ENCODE peak calls at places on chromosomes 1 and 21, in five cellular contexts. One of them, this sample, is unnamed.

GRCh38 chr21:31222142-31222541 is 121.9 kb downstream of the TIAM1 start:
- DNase-seq in sigmoid colon: no peak
- DNase-seq in Caco-2: no peak
- DNase-seq in fibroblast of lung: peak; percentile 75
- DNase-seq in OCI-LY7: no peak
- DNase-seq in this sample: no peak

GRCh38 chr1:233518344-233518743 is 95.6 kb upstream of the KCNK1 start:
- DNase-seq in OCI-LY7: peak; percentile 17
- DNase-seq in Caco-2: no peak
- DNase-seq in fibroblast of lung: no peak
- DNase-seq in sigmoid colon: no peak
- DNase-seq in this sample: no peak

GRCh38 chr21:22925032-22925431 is 1926.8 kb downstream of the NCAM2 start:
- DNase-seq in Caco-2: no peak
- DNase-seq in sigmoid colon: no peak
- DNase-seq in OCI-LY7: no peak
- DNase-seq in fibroblast of lung: no peak
- DNase-seq in this sample: no peak

GRCh38 chr1:212773011-212773410 is 18.6 kb downstream of the NSL1 start:
- DNase-seq in sigmoid colon: no peak
- DNase-seq in OCI-LY7: no peak
- DNase-seq in fibroblast of lung: no peak
- DNase-seq in Caco-2: no peak
- DNase-seq in this sample: no peak

GRCh38 chr1:32925360-32926142 is 24.4 kb upstream of the TMEM54 start:
- DNase-seq in sigmoid colon: no peak
- DNase-seq in OCI-LY7: no peak
- DNase-seq in Caco-2: no peak
- DNase-seq in fibroblast of lung: peak; percentile 23
- DNase-seq in this sample: no peak

GRCh38 chr21:37800496-37801061 is 115.7 kb downstream of the KCNJ6 start:
- DNase-seq in sigmoid colon: no peak
- DNase-seq in Caco-2: no peak
- DNase-seq in fibroblast of lung: peak; percentile 33
- DNase-seq in OCI-LY7: no peak
- DNase-seq in this sample: no peak

GRCh38 chr1:229266269-229266668 is 4.6 kb upstream of the RAB4A start:
- DNase-seq in Caco-2: no peak
- DNase-seq in OCI-LY7: no peak
- DNase-seq in sigmoid colon: no peak
- DNase-seq in fibroblast of lung: no peak
- DNase-seq in this sample: no peak

GRCh38 chr1:166164995-166165660 is 1.7 kb downstream of the FAM78B start:
- DNase-seq in OCI-LY7: peak; percentile 3
- DNase-seq in sigmoid colon: peak; percentile 68
- DNase-seq in Caco-2: no peak
- DNase-seq in fibroblast of lung: peak; percentile 44
- DNase-seq in this sample: peak; percentile 65

GRCh38 chr1:204909109-204909508 is 38.4 kb downstream of the NFASC start:
- DNase-seq in OCI-LY7: no peak
- DNase-seq in Caco-2: no peak
- DNase-seq in fibroblast of lung: no peak
- DNase-seq in sigmoid colon: no peak
- DNase-seq in this sample: no peak

GRCh38 chr1:244952940-244953339 is 88.6 kb upstream of the HNRNPU start:
- DNase-seq in sigmoid colon: no peak
- DNase-seq in fibroblast of lung: no peak
- DNase-seq in OCI-LY7: no peak
- DNase-seq in Caco-2: peak; percentile 84
- DNase-seq in this sample: no peak

GRCh38 chr1:27391511-27392095 is 819 bp upstream of the GPR3 start:
- DNase-seq in Caco-2: no peak
- DNase-seq in sigmoid colon: peak; percentile 88
- DNase-seq in OCI-LY7: no peak
- DNase-seq in fibroblast of lung: peak; percentile 45
- DNase-seq in this sample: no peak
- H3K4me3 ChIP-seq in Caco-2: peak overlapping the region; percentile 29
- H3K4me3 ChIP-seq in sigmoid colon: no peak overlapping the region
- H3K4me3 ChIP-seq in OCI-LY7: no peak overlapping the region
- H3K4me3 ChIP-seq in fibroblast of lung: peak overlapping the region; percentile 29
- H3K4me3 ChIP-seq in this sample: peak overlapping the region; percentile 1

DNA sequence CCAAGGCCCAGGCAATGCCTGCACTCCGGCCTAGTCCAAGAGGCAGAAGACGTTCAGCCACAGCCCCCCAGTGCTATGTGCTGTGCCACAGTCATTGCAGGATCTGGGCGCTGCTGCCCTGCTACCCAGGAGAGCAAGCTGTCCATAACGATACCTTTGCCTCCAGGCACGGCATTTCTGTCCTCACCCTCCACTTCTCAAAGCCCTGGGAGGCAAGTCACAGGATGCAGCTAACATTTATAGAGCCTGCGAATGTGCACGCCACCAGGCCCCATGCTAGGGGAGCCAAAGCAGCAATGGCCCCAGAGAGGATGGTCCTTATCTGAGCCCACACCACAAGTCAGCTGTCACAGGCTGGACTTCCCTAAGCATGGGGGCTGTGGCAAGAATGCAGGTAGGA is 13.8 kb downstream of the LRP8 start:
- DNase-seq in sigmoid colon: no peak
- DNase-seq in OCI-LY7: no peak
- DNase-seq in fibroblast of lung: no peak
- DNase-seq in Caco-2: no peak
- DNase-seq in this sample: no peak
- H3K36me3 ChIP-seq in sigmoid colon: no peaks in the 10 kb centered on the region
- H3K36me3 ChIP-seq in OCI-LY7: peaks cover 97% of the 10 kb centered on the region
- H3K36me3 ChIP-seq in fibroblast of lung: peaks cover 5% of the 10 kb centered on the region
- H3K36me3 ChIP-seq in Caco-2: no peaks in the 10 kb centered on the region
- H3K36me3 ChIP-seq in this sample: peaks cover 29% of the 10 kb centered on the region

DNA sequence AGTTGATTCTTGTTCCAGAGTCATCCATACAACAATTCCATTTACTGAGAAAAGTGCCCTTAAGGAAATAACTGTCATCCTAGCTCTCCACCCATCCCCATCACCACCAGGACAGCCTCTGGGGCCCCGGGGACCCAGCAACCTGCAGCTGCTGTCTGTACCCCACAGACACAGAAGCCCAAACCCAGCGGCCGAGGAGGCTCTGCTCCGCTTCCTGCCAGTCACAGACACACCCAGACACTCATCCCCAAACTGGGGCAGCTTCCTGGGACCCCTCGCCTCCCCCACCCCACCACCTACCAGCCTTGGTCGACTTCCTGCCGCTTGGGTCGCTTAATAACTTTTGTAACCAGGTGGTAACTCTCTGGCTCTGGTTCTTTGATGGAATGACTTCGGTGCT is 121.6 kb upstream of the SLC25A33 start:
- DNase-seq in OCI-LY7: peak; percentile 58
- DNase-seq in Caco-2: no peak
- DNase-seq in fibroblast of lung: no peak
- DNase-seq in sigmoid colon: no peak
- DNase-seq in this sample: peak; percentile 54
- H3K4me3 ChIP-seq in OCI-LY7: peak overlapping the region; percentile 54
- H3K4me3 ChIP-seq in Caco-2: no peak overlapping the region
- H3K4me3 ChIP-seq in fibroblast of lung: no peak overlapping the region
- H3K4me3 ChIP-seq in sigmoid colon: no peak overlapping the region
- H3K4me3 ChIP-seq in this sample: peak overlapping the region; percentile 44

GRCh38 chr1:237732657-237733056 is 158.1 kb downstream of the ZP4 start:
- DNase-seq in Caco-2: no peak
- DNase-seq in sigmoid colon: no peak
- DNase-seq in OCI-LY7: no peak
- DNase-seq in fibroblast of lung: no peak
- DNase-seq in this sample: no peak
- H3K36me3 ChIP-seq in Caco-2: no peaks in the 10 kb centered on the region
- H3K36me3 ChIP-seq in sigmoid colon: no peaks in the 10 kb centered on the region
- H3K36me3 ChIP-seq in OCI-LY7: no peaks in the 10 kb centered on the region
- H3K36me3 ChIP-seq in fibroblast of lung: no peaks in the 10 kb centered on the region
- H3K36me3 ChIP-seq in this sample: no peaks in the 10 kb centered on the region

GRCh38 chr1:170729608-170730378 is 65.9 kb downstream of the PRRX1 start:
- DNase-seq in sigmoid colon: no peak
- DNase-seq in Caco-2: no peak
- DNase-seq in OCI-LY7: no peak
- DNase-seq in fibroblast of lung: peak; percentile 65
- DNase-seq in this sample: no peak
- H3K4me3 ChIP-seq in sigmoid colon: no peak overlapping the region
- H3K4me3 ChIP-seq in Caco-2: no peak overlapping the region
- H3K4me3 ChIP-seq in OCI-LY7: no peak overlapping the region
- H3K4me3 ChIP-seq in fibroblast of lung: no peak overlapping the region
- H3K4me3 ChIP-seq in this sample: no peak overlapping the region

This sample was measured in GM06990.